ENCODE peak calls at places on chromosomes 3 and 15, in nine cellular contexts. O, K, F, M, E, W, A, B and V are unnamed samples.

GRCh38 chr3:82044918-82045715 is 283.7 kb upstream of the GBE1 start:
- DNase-seq in O (no peak), K (no peak), F (peak; percentile 95), M (peak; percentile 69), E (no peak), W (no peak), A (no peak), B (no peak), V (peak; percentile 73)

GRCh38 chr3:42702066-42702951 is at the start of gene HHATL:
- DNase-seq in O (no peak), K (no peak), F (no peak), M (no peak), E (no peak), W (no peak), A (no peak), B (no peak), V (no peak)

GRCh38 chr3:123789160-123789559 is 95.0 kb downstream of the MYLK start:
- DNase-seq in O (no peak), K (no peak), F (no peak), M (no peak), E (no peak), W (no peak), A (no peak), B (no peak), V (no peak)

GRCh38 chr15:92901053-92901761 is 1.1 kb downstream of the CHD2 start:
- DNase-seq in O (no peak), K (no peak), F (no peak), M (no peak), E (no peak), W (peak; percentile 32), A (no peak), B (no peak), V (no peak)

GRCh38 chr15:27427386-27427785 is 456.4 kb downstream of the GABRG3 start:
- DNase-seq in O (no peak), K (no peak), F (no peak), M (no peak), E (no peak), W (no peak), A (no peak), B (no peak), V (no peak)

GRCh38 chr3:119194237-119195150 is 21.1 kb downstream of the UPK1B start:
- DNase-seq in O (no peak), K (no peak), F (no peak), M (no peak), E (peak; percentile 34), W (peak; percentile 64), A (no peak), B (no peak), V (no peak)

GRCh38 chr3:123039178-123039577 is 11.6 kb upstream of the SEMA5B start:
- DNase-seq in O (no peak), K (no peak), F (no peak), M (no peak), E (no peak), W (no peak), A (no peak), B (no peak), V (no peak)

GRCh38 chr3:172085557-172085895 is 46.1 kb downstream of the FNDC3B start:
- DNase-seq in O (no peak), K (no peak), F (no peak), M (no peak), E (no peak), W (no peak), A (no peak), B (no peak), V (no peak)

GRCh38 chr3:143237036-143237688 is 117.6 kb downstream of the CHST2 start:
- DNase-seq in O (no peak), K (no peak), F (no peak), M (no peak), E (no peak), W (no peak), A (no peak), B (no peak), V (no peak)

GRCh38 chr3:195807681-195808121 is 4.0 kb downstream of the MUC4 start:
- DNase-seq in O (no peak), K (no peak), F (no peak), M (no peak), E (no peak), W (no peak), A (no peak), B (no peak), V (peak; percentile 20)

GRCh38 chr15:41291065-41291631 is 41.2 kb downstream of the OIP5 start:
- DNase-seq in O (no peak), K (no peak), F (no peak), M (no peak), E (no peak), W (no peak), A (no peak), B (no peak), V (no peak)

GRCh38 chr15:49270541-49271421 is 100.7 kb downstream of the GALK2 start:
- DNase-seq in O (no peak), K (no peak), F (no peak), M (no peak), E (no peak), W (peak; percentile 44), A (no peak), B (no peak), V (no peak)

GRCh38 chr3:98513136-98513535 is 9.6 kb downstream of the CLDND1 start:
- DNase-seq in O (no peak), K (no peak), F (no peak), M (no peak), E (peak; percentile 77), W (peak; percentile 62), A (no peak), B (no peak), V (no peak)

GRCh38 chr15:39095218-39095879 is 485.5 kb upstream of the THBS1 start:
- DNase-seq in O (no peak), K (peak; percentile 12), F (no peak), M (no peak), E (no peak), W (no peak), A (no peak), B (no peak), V (peak; percentile 7)

GRCh38 chr3:55718074-55718473 is 231.0 kb upstream of the WNT5A start:
- DNase-seq in O (no peak), K (no peak), F (no peak), M (no peak), E (no peak), W (no peak), A (no peak), B (no peak), V (no peak)

GRCh38 chr15:34085746-34086145 is 15.9 kb downstream of the EMC7 start:
- DNase-seq in O (no peak), K (no peak), F (no peak), M (no peak), E (no peak), W (no peak), A (no peak), B (no peak), V (no peak)

GRCh38 chr15:83837946-83838571 is 184.1 kb downstream of the ADAMTSL3 start:
- DNase-seq in O (no peak), K (peak; percentile 19), F (no peak), M (peak; percentile 0), E (peak; percentile 40), W (peak; percentile 25), A (no peak), B (no peak), V (no peak)

GRCh38 chr15:57651445-57651844 is 55.1 kb upstream of the POLR2M start:
- DNase-seq in O (no peak), K (no peak), F (no peak), M (no peak), E (no peak), W (no peak), A (no peak), B (no peak), V (no peak)

GRCh38 chr3:8318002-8318649 is 183.5 kb upstream of the LMCD1 start:
- DNase-seq in O (no peak), K (no peak), F (no peak), M (no peak), E (peak; percentile 20), W (peak; percentile 16), A (no peak), B (no peak), V (peak; percentile 57)

GRCh38 chr15:46394463-46394862 is 759.6 kb downstream of the SQOR start:
- DNase-seq in O (no peak), K (no peak), F (no peak), M (no peak), E (no peak), W (no peak), A (no peak), B (no peak), V (no peak)

GRCh38 chr15:26773917-26774316 is 1.1 kb upstream of the GABRB3 start:
- DNase-seq in O (no peak), K (no peak), F (no peak), M (no peak), E (no peak), W (no peak), A (no peak), B (no peak), V (no peak)

GRCh38 chr3:7684193-7684592 is 817.4 kb upstream of the LMCD1 start:
- DNase-seq in O (no peak), K (no peak), F (no peak), M (no peak), E (no peak), W (no peak), A (no peak), B (no peak), V (peak; percentile 46)

GRCh38 chr15:48096813-48097212 is 24.0 kb upstream of the SLC24A5 start:
- DNase-seq in O (no peak), K (no peak), F (no peak), M (no peak), E (peak; percentile 92), W (peak; percentile 90), A (no peak), B (no peak), V (no peak)

GRCh38 chr15:49315543-49315942 is 107.5 kb upstream of the FGF7 start:
- DNase-seq in O (no peak), K (no peak), F (no peak), M (no peak), E (no peak), W (no peak), A (no peak), B (no peak), V (no peak)

GRCh38 chr3:154973851-154974250 is 106.3 kb upstream of the MME start:
- DNase-seq in O (no peak), K (no peak), F (no peak), M (no peak), E (peak; percentile 62), W (peak; percentile 35), A (no peak), B (no peak), V (no peak)

GRCh38 chr15:87348746-87349145 is 907.8 kb downstream of the NTRK3 start:
- DNase-seq in O (no peak), K (no peak), F (peak; percentile 8), M (no peak), E (peak; percentile 88), W (peak; percentile 87), A (no peak), B (no peak), V (no peak)

GRCh38 chr3:186965141-186965879 is 35.0 kb downstream of the ST6GAL1 start:
- DNase-seq in O (no peak), K (no peak), F (no peak), M (no peak), E (peak; percentile 9), W (no peak), A (no peak), B (peak; percentile 21), V (no peak)

GRCh38 chr3:136995652-136996051 is 37.9 kb downstream of the IL20RB start:
- DNase-seq in O (no peak), K (no peak), F (no peak), M (no peak), E (no peak), W (no peak), A (no peak), B (no peak), V (no peak)

GRCh38 chr3:194147679-194148078 is 11.7 kb downstream of the HES1 start:
- DNase-seq in O (no peak), K (no peak), F (no peak), M (no peak), E (no peak), W (no peak), A (no peak), B (no peak), V (no peak)

GRCh38 chr3:133591271-133591742 is 17.8 kb downstream of the CDV3 start:
- DNase-seq in O (no peak), K (no peak), F (no peak), M (no peak), E (peak; percentile 38), W (peak; percentile 84), A (no peak), B (no peak), V (no peak)

GRCh38 chr3:138154534-138154933 is 20.2 kb downstream of the DBR1 start:
- DNase-seq in O (no peak), K (no peak), F (no peak), M (no peak), E (no peak), W (no peak), A (no peak), B (no peak), V (no peak)